ENCODE peak calls at places on chromosomes 3 and 15, in four cellular contexts. C is Panc1, U is HCT116, V is endothelial cell of umbilical vein. X is an unnamed sample.

GRCh38 chr3:113287818-113288648 is 76.7 kb downstream of the BOC start:
- DNase-seq in C (peak; percentile 87), U (peak; percentile 57), V (peak; percentile 75), X (peak; percentile 53)

GRCh38 chr3:161233557-161233956 is 12.4 kb downstream of the NMD3 start:
- DNase-seq in C (no peak), U (no peak), V (no peak), X (no peak)

GRCh38 chr3:81898336-81898735 is 136.9 kb upstream of the GBE1 start:
- DNase-seq in C (no peak), U (no peak), V (no peak), X (no peak)

GRCh38 chr3:53628546-53629395 is 134.4 kb downstream of the CACNA1D start:
- DNase-seq in C (no peak), U (no peak), V (no peak), X (no peak)

GRCh38 chr3:193335031-193335430 is 43.5 kb downstream of the ATP13A5 start:
- DNase-seq in C (no peak), U (no peak), V (no peak), X (no peak)

GRCh38 chr15:101161656-101162055 is 90.2 kb downstream of the CHSY1 start:
- DNase-seq in C (no peak), U (no peak), V (no peak), X (no peak)

GRCh38 chr3:32392530-32393302 is 1.1 kb downstream of the CMTM7 start:
- DNase-seq in C (no peak), U (no peak), V (peak; percentile 69), X (peak; percentile 42)

GRCh38 chr15:37045859-37046318 is 54.5 kb downstream of the MEIS2 start:
- DNase-seq in C (no peak), U (no peak), V (no peak), X (no peak)

GRCh38 chr3:138923531-138923994 is 23.4 kb downstream of the FOXL2 start:
- DNase-seq in C (peak; percentile 81), U (peak; percentile 82), V (peak; percentile 85), X (peak; percentile 89)

GRCh38 chr15:41550066-41550805 is 6.2 kb upstream of the RPAP1 start:
- DNase-seq in C (no peak), U (no peak), V (no peak), X (no peak)

GRCh38 chr15:77107531-77108355 is 36.8 kb upstream of the TSPAN3 start:
- DNase-seq in C (peak; percentile 32), U (no peak), V (peak; percentile 53), X (peak; percentile 62)

GRCh38 chr15:42730135-42730534 is 6.8 kb downstream of the CDAN1 start:
- DNase-seq in C (no peak), U (no peak), V (no peak), X (no peak)

GRCh38 chr15:47813985-47814384 is 96.7 kb downstream of the SEMA6D start:
- DNase-seq in C (no peak), U (no peak), V (no peak), X (no peak)

GRCh38 chr15:83193721-83194120 is 13.9 kb downstream of the HDGFL3 start:
- DNase-seq in C (no peak), U (no peak), V (no peak), X (no peak)

GRCh38 chr3:107988464-107989156 is 102.2 kb downstream of the CD47 start:
- DNase-seq in C (no peak), U (no peak), V (peak; percentile 47), X (peak; percentile 73)

DNA sequence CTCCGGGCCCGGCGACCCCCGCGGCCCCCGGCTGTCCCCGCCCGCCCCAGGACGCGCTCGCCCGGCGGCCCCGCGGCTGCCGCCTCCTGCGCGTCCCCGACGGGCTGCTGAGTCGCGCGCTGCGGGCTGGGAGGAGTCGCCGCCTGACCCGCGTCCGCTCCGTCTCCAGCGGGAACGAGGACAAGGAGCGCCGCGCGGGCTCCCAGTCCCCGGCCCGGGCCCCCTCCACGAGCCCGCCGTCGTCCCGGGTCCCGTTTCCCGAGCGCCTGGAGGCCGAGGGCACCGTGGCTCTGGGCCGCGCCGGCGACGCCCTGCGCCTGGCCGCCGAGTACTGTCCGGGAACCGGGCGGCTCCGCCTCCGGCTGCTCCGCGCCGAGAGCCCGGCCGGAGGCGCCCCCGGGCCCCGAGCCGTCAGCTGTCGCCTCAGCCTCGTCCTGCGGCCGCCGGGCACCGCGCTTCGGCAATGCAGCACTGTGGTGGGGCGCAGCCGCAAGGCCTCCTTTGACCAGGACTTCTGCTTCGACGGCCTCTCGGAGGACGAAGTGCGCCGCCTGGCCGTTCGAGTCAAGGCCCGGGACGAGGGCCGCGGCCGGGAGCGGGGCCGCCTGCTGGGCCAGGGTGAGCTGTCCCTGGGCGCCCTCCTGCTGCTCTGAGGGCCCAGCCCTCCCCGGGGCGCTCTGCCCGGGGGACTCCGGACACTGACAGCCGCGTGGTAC is 1.5 kb downstream of the C2CD4A start:
- DNase-seq in C (no peak), U (no peak), V (peak; percentile 60), X (peak; percentile 51)
- TF ChIP-seq POLR2AphosphoS5 in C (no peak), U (no peak), V (no peak), X (no peak)

DNA sequence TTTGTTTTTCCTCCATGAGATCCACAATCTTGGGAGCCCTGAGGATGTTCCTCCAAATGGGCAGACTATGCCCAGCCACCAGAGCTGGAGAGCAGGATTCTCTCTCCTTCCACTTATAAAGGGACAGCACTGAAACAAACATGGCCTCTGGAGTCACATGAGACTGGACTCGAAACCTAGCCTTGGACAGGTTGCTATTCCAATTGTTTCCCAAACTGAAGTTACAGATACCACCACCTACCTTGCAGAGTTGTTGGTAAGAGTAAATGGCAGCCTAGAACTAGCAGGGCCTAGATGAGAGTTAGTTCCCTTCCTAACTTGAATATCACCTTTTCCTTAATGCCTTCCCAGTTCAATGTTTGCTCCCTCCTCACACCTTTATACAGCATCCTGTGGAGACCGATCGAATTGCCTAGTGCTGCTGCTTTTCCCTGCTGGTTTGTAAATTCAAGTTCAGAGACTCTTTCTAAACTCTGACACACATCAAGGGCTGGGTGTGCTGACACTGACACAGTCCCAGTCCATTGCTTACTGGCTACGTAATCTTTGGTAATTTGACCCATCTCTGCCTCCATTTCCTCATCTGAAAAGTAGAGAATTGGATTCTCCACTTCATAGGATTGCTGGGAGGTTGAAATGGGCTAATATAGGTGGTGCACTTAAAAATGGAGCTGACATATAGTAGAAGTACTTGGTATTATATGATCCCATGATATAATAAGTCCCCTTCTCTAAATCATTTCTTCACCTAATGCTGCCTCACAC is 2.6 kb downstream of the IMP3 start:
- DNase-seq in C (no peak), U (no peak), V (no peak), X (no peak)
- TF ChIP-seq POLR2AphosphoS5 in C (peak; percentile 30), U (no peak), V (no peak), X (no peak)

GRCh38 chr3:14889943-14890342 is 57.4 kb upstream of the NR2C2 start:
- DNase-seq in C (no peak), U (no peak), V (no peak), X (no peak)
- TF ChIP-seq POLR2AphosphoS5 in C (no peak), U (no peak), V (no peak), X (no peak)

DNA sequence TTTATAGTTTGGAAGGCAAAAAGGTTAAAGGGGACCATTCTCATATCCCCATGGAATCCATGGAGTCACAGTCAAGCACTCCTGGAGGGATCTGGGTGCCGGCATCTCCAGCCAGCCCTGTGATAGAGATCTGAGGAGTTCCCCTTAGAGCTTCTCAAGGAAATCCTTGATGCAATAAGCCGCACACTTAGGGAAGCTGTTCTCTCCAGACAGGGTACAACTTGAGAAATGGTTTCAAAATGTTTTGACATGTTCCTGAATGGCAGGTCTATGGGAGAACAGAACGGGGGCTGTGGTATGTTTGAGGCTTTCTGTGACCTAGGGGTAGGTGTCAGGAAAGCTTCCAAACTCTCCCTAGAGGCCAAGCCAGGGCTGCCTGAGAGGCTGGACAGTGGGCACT is 292.9 kb downstream of the TLE3 start:
- DNase-seq in C (no peak), U (no peak), V (no peak), X (no peak)
- TF ChIP-seq POLR2AphosphoS5 in C (no peak), U (no peak), V (no peak), X (no peak)

DNA sequence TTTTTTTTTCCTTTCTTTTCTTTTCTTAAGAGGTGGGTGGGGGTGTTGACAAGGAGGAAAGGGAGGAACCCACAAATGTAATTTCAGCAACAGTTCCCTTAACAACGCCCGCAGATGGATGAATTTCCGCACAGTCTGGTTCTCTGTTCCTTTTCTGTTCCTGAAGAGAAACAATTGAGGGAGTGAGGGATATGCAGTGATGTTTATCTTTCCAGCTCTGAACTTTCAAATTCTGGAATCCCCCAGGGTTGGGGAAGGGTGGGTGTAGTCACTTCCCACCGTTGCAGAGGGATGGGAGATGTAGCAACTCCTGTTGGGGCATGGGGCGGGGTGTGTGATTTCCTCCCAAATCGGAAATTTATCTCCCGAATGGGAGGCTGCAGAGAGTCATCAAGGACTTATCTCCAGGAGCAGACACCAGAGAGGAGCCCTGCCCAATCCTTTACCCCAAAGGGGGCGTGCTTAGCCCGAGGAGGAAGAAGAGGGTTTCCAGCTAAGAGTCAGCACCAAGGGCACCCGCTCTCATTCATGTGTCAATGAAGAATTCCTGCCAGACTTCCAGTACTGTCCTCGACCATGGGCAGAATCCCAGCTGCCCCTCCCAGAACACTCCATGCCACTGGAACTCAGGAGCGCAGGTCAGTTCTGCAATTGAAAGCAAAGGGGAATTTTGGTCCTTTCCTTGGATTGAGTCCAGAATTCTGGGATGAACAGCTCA is 35.0 kb upstream of the CFAP161 start:
- DNase-seq in C (no peak), U (no peak), V (peak; percentile 66), X (no peak)
- TF ChIP-seq POLR2AphosphoS5 in C (no peak), U (no peak), V (no peak), X (no peak)

DNA sequence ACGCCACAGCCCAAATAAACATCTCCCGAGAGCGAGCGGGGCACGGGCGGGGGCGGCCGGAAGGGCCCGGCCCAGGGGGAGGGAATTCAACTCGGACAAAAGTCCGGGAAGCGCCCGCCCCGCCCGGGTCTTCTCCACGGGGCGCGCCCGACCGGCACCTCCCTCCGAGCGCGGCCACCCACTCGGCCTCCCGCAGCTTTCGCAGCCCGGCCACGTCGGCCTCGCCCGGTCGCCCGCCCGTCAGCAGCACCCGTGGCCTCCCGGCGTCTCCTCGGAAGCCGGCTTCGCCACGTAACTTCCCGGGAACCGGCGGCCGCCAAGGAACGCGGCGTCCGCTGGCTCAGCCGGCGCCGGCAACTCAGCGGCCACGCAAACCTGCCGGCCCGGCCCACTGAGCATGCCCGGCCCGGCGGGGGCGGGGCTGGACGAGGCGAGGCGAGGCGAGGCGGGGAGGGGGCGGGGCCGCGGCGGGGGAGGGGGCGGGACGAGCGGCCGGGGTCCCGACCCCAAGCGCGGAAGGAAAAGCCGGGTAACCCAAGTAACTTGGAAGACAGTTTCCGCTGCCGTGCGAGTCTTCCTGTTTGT is at the start of gene TJP1:
- DNase-seq in C (no peak), U (no peak), V (peak; percentile 72), X (peak; percentile 81)
- TF ChIP-seq POLR2AphosphoS5 in C (peak; percentile 94), U (peak; percentile 90), V (peak; percentile 86), X (peak; percentile 93)

GRCh38 chr3:182605882-182606611 is 187.3 kb upstream of the ATP11B start:
- DNase-seq in C (no peak), U (no peak), V (no peak), X (no peak)

GRCh38 chr3:182612332-182612731 is 181.0 kb upstream of the ATP11B start:
- DNase-seq in C (no peak), U (no peak), V (no peak), X (no peak)

GRCh38 chr3:182609575-182610156 is 183.6 kb upstream of the ATP11B start:
- DNase-seq in C (no peak), U (peak; percentile 60), V (no peak), X (peak; percentile 78)

GRCh38 chr3:182606905-182607504 is 186.3 kb upstream of the ATP11B start:
- DNase-seq in C (no peak), U (no peak), V (no peak), X (no peak)

DNA sequence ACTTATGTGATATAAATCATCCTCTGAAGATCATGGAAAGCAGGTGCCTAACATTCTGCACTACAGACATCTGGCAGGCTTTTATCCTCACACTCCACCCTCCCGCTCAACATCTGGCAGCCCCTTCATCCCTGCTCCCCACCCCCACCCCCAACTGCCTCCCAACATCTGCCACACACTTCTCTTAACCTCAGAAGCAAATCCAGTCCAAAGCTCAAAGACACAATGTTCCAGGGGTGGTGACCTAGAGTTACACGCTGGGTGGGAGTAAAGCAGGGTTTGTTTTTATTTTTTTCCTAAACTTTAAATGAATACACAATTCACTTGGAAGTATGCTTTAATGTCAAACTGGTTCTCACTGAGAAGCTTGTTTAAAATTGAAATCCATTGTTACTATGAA is 184.4 kb upstream of the ATP11B start:
- DNase-seq in C (no peak), U (no peak), V (no peak), X (no peak)
- TF ChIP-seq POLR2AphosphoS5 in C (no peak), U (no peak), V (no peak), X (no peak)

X was measured in transverse colon.